ENCODE peak calls at places on chromosomes 1 and 21, in four cellular contexts. R is kidney; F is CD4-positive, CD25-positive, alpha-beta regulatory T cell; E is mucosa of descending colon. G is an unnamed sample.

GRCh38 chr1:229302740-229303139 is 31.8 kb downstream of the RAB4A start:
- DNase-seq in E (no peak), F (no peak), R (no peak), G (no peak)

GRCh38 chr1:117930173-117930447 is 571 bp downstream of the WDR3 start:
- DNase-seq in E (no peak), F (peak; percentile 45), R (no peak), G (no peak)

GRCh38 chr1:179129702-179130473 is 48.0 kb downstream of the TOR3A start:
- DNase-seq in F (peak; percentile 85), E (no peak), R (no peak), G (no peak)

GRCh38 chr1:163035791-163036249 is 33.3 kb upstream of the RGS4 start:
- DNase-seq in R (no peak), E (no peak), F (no peak), G (no peak)

GRCh38 chr1:157878059-157878458 is 36.5 kb upstream of the CD5L start:
- DNase-seq in E (no peak), R (no peak), F (peak; percentile 8), G (no peak)

GRCh38 chr1:3453891-3454810 is at the start of gene ARHGEF16:
- DNase-seq in F (no peak), E (peak; percentile 91), R (peak; percentile 94), G (no peak)

GRCh38 chr1:112325504-112325903 is 70.5 kb upstream of the CTTNBP2NL start:
- DNase-seq in E (no peak), R (no peak), F (no peak), G (no peak)

GRCh38 chr1:22296701-22297591 is 154.0 kb upstream of the WNT4 start:
- DNase-seq in E (no peak), R (peak; percentile 39), F (no peak), G (no peak)

GRCh38 chr1:185652348-185652747 is 81.8 kb upstream of the HMCN1 start:
- DNase-seq in E (no peak), F (peak; percentile 64), R (no peak), G (no peak)

GRCh38 chr1:154772611-154773515 is 97.2 kb downstream of the KCNN3 start:
- DNase-seq in F (no peak), R (no peak), E (no peak), G (no peak)

GRCh38 chr1:27360159-27361043 is 6.4 kb downstream of the MAP3K6 start:
- DNase-seq in E (no peak), R (peak; percentile 77), F (peak; percentile 36), G (no peak)

GRCh38 chr1:203127672-203128611 is at the start of gene ADORA1:
- DNase-seq in F (no peak), R (peak; percentile 88), E (peak; percentile 62), G (no peak)

GRCh38 chr21:45164124-45164511 is 89.7 kb downstream of the ADARB1 start:
- DNase-seq in E (no peak), F (no peak), R (no peak), G (no peak)

GRCh38 chr1:244796719-244797406 is 38.6 kb upstream of the COX20 start:
- DNase-seq in R (no peak), E (no peak), F (peak; percentile 57), G (peak; percentile 40)

GRCh38 chr1:217036757-217037156 is 313.5 kb upstream of the ESRRG start:
- DNase-seq in E (no peak), R (no peak), F (no peak), G (no peak)

GRCh38 chr21:33975548-33976081 is 60.0 kb upstream of the ATP5PO start:
- DNase-seq in R (no peak), E (no peak), F (peak; percentile 84), G (no peak)

GRCh38 chr1:67347688-67348472 is 40.2 kb downstream of the IL12RB2 start:
- DNase-seq in F (peak; percentile 34), R (no peak), E (no peak), G (no peak)

GRCh38 chr1:39977202-39977601 is 22.3 kb downstream of the MFSD2A start:
- DNase-seq in R (no peak), E (no peak), F (no peak), G (no peak)

GRCh38 chr1:30380625-30380984 is 342.8 kb downstream of the MATN1 start:
- DNase-seq in E (no peak), R (no peak), F (no peak), G (no peak)

GRCh38 chr1:159239551-159240220 is 35.0 kb downstream of the ACKR1 start:
- DNase-seq in R (no peak), F (peak; percentile 1), E (no peak), G (no peak)

GRCh38 chr21:42039470-42039901 is 29.3 kb upstream of the ZBTB21 start:
- DNase-seq in R (peak; percentile 1), F (no peak), E (no peak), G (no peak)

DNA sequence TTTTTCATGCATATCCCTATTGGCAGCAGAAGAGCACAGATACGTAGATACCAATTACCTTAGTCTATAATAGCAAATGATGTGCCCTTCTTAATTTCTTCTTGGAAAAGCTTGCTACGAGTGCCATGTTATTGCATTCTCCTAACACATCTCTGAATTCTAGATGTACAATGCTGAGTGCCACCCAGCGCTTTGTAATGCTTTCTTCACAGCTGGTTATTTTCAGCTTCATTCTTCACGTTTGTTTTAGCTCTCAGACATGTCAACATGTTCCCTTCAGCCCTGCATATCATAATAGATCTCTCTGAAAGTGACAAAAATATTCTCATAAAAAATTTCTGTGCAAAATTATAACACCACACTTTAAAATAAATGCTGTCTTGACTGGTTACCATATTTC is 981.2 kb downstream of the TTLL7 start:
- DNase-seq in E (no peak), R (no peak), F (no peak), G (no peak)
- H3K9me3 ChIP-seq in E (no peaks in the 10 kb centered on the region), R (no peaks in the 10 kb centered on the region), F (no peaks in the 10 kb centered on the region), G (no peaks in the 10 kb centered on the region)

DNA sequence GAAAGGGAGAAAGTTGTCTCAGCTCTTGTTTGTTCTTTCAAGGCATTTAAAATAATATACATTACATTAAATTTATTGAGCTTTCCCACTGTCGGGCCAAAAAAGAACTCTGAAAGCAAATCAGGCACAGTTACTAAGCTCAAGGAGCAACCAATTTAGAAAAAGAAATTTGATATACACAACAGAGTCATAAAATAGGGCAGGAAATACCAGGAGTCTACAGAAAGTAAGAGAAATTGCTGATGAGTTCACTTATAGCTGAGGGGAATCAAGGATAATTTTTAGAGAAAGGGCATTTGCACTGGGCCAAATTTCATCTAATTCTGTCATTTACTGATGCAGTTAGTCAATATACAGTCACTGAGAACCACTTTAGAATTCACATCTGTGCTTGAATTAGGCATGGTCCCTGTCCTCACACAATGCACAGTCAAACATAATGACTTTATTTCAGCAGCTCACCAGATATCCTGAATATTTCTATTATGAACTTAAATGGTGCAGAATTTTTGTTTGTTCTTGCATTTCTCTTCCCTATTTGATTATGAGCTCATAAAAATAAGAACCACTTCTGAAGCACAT is 249.6 kb upstream of the BEND5 start:
- DNase-seq in E (no peak), R (no peak), F (no peak), G (no peak)
- H3K9me3 ChIP-seq in E (peaks cover 13% of the 10 kb centered on the region), R (peaks cover 2% of the 10 kb centered on the region), F (no peaks in the 10 kb centered on the region), G (no peaks in the 10 kb centered on the region)

DNA sequence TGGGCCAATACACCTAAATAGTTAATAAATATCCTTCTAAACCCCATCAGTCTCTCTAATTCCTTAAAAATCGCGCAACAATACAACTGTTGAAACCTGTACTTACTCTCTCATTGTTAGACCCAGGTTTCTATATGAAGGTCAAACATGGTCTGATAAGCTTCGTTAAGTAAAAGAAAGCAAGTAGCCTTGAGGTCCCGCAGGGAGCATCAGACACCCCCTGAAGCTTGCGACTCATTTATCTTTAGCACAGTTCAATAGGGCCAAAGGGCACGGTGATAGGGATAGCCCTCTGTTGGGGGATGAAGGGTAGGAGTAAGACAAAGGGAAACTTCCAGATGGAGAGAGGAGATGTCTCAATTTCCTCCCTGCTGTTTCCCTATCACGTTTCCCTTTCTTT is 27.3 kb upstream of the THEM4 start:
- DNase-seq in R (no peak), E (no peak), F (no peak), G (no peak)
- H3K9me3 ChIP-seq in R (no peaks in the 10 kb centered on the region), E (no peaks in the 10 kb centered on the region), F (no peaks in the 10 kb centered on the region), G (no peaks in the 10 kb centered on the region)

GRCh38 chr1:152410028-152410427 is 4.0 kb downstream of the CRNN start:
- DNase-seq in E (no peak), R (peak; percentile 52), F (no peak), G (no peak)
- H3K9me3 ChIP-seq in E (no peaks in the 10 kb centered on the region), R (no peaks in the 10 kb centered on the region), F (no peaks in the 10 kb centered on the region), G (no peaks in the 10 kb centered on the region)

DNA sequence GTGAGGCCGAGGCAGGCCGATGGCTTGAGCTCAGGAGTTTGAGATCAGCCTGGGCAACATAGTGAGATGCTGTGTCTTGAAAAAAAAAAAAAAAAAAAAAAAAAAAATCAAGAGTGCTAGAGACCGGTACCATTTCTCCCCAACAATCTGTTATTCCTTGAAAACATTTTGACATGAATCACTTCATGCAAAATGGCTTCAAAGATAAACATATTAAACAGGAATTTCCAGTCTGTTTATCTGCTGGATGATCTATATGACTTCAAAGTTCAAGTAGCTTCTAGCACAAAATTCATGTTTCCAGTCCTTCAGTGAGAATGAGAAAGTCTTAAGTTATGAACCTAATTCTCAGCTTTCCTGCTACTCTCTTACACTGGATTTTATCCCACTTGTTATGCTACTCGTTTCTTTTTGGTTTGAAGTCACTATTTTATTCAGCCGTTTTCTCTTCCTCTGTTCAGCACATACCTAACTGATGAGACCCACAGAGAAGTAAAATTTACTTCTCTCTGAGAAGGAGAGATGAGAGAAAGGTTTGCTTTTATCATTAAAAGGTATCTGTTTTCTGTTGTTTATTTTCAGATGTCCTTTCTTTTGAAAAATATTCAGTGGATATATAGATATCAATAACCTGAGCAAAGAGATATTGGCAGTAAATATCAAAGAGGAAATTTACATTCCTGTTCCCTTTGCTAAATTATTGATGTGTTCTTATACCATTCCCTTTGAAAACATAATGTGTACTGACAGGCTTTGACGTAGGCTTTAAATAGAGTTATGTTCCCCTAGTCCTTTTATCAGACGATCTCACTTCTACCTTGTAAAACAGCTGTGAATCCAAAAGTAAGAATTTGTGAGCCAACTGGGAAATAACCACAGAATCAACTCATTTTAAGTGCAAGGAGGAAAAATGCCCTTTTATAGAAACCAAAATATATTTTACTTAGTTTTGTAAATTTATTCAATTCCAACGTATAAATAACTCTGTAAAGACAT is 38.2 kb downstream of the CD46 start:
- DNase-seq in E (no peak), R (no peak), F (no peak), G (no peak)
- H3K9me3 ChIP-seq in E (no peaks in the 10 kb centered on the region), R (no peaks in the 10 kb centered on the region), F (no peaks in the 10 kb centered on the region), G (no peaks in the 10 kb centered on the region)

GRCh38 chr1:248691567-248692155 is 10.9 kb downstream of the OR14I1 start:
- DNase-seq in R (peak; percentile 71), F (no peak), E (no peak), G (no peak)
- H3K9me3 ChIP-seq in R (peaks cover 2% of the 10 kb centered on the region), F (no peaks in the 10 kb centered on the region), E (no peaks in the 10 kb centered on the region), G (no peaks in the 10 kb centered on the region)

GRCh38 chr1:80274256-80274655 is 1267.7 kb upstream of the ADGRL4 start:
- DNase-seq in R (no peak), E (no peak), F (no peak), G (no peak)

DNA sequence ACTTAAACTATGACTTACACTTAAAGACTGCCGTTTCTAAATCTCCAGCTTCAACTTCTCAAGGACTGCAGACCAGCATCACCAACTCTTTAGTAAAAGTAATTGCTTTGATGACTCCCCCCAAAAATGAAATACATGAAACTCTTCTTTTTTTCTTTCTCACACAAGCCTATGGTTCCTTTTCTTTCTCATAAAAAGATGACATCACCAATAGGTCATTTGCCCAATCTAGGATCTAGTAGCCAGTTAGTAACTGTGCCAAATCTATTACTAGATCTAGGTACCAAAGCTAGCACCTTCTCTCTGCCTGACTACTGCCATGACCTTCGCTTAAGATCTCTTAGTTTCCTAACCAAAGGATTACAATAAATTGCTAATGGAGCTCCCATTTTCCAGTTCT is 1266.0 kb upstream of the ADGRL4 start:
- DNase-seq in F (no peak), E (no peak), R (no peak), G (no peak)
- H3K9me3 ChIP-seq in F (peaks cover 6% of the 10 kb centered on the region), E (no peaks in the 10 kb centered on the region), R (no peaks in the 10 kb centered on the region), G (peaks cover 2% of the 10 kb centered on the region)

GRCh38 chr21:15409031-15409430 is 320.8 kb upstream of the USP25 start:
- DNase-seq in F (no peak), R (no peak), E (no peak), G (no peak)
- H3K9me3 ChIP-seq in F (no peaks in the 10 kb centered on the region), R (no peaks in the 10 kb centered on the region), E (no peaks in the 10 kb centered on the region), G (no peaks in the 10 kb centered on the region)